ENCODE peak calls at places on chromosomes 7 and 10, in eight cellular contexts. U is COR-L47; M is stomach; G is endothelial cell; J is effector CD4-positive, alpha-beta T cell; V is HTR-8/SVneo; W is CD4-positive, alpha-beta T cell; A is NCI-H2081. H is an unnamed sample.

GRCh38 chr10:102859911-102860310 is 5.9 kb downstream of the BORCS7 start:
- DNase-seq in M (no peak), V (no peak), W (no peak), A (peak; percentile 25), G (no peak), U (no peak), J (no peak), H (no peak)

GRCh38 chr10:113630929-113631533 is 32.8 kb downstream of the NRAP start:
- DNase-seq in U (no peak), W (no peak), J (no peak), G (no peak), A (no peak), V (no peak), M (no peak), H (no peak)

GRCh38 chr7:23022258-23022745 is 8.4 kb upstream of the HYCC1 start:
- DNase-seq in V (no peak), J (no peak), A (no peak), W (no peak), U (no peak), M (no peak), G (no peak), H (peak; percentile 95)

GRCh38 chr7:100965723-100966541 is 3.4 kb upstream of the MUC12 start:
- DNase-seq in W (peak; percentile 63), U (no peak), G (peak; percentile 100), M (peak; percentile 76), V (peak; percentile 77), A (no peak), J (peak; percentile 60), H (peak; percentile 84)

GRCh38 chr7:28078036-28078901 is 102.3 kb downstream of the JAZF1 start:
- DNase-seq in U (peak; percentile 12), V (no peak), W (peak; percentile 18), G (peak; percentile 41), M (peak; percentile 41), J (peak; percentile 32), A (peak; percentile 27), H (peak; percentile 82)

GRCh38 chr7:92781117-92781720 is 55.2 kb downstream of the CDK6 start:
- DNase-seq in M (no peak), G (no peak), U (peak; percentile 54), V (no peak), W (no peak), J (no peak), A (no peak), H (no peak)

GRCh38 chr7:144454-144826 is 47.9 kb upstream of the FAM20C start:
- DNase-seq in A (no peak), V (no peak), U (no peak), M (no peak), G (no peak), W (no peak), J (no peak), H (no peak)

GRCh38 chr10:104109908-104110662 is 11.9 kb upstream of the SFR1 start:
- DNase-seq in G (no peak), M (no peak), A (no peak), W (no peak), V (peak; percentile 9), J (no peak), U (no peak), H (peak; percentile 85)

GRCh38 chr7:44846816-44847508 is 925 bp downstream of the H2AZ2 start:
- DNase-seq in U (no peak), A (no peak), V (no peak), M (no peak), J (no peak), G (no peak), W (no peak), H (no peak)

GRCh38 chr7:71491331-71491730 is 359.4 kb downstream of the GALNT17 start:
- DNase-seq in W (no peak), A (no peak), V (no peak), M (no peak), U (no peak), J (no peak), G (no peak), H (peak; percentile 4)

GRCh38 chr10:69874464-69874863 is 72.8 kb downstream of the COL13A1 start:
- DNase-seq in J (no peak), U (no peak), A (no peak), W (no peak), V (peak; percentile 61), G (no peak), M (no peak), H (peak; percentile 92)

GRCh38 chr7:127154101-127154500 is 98.6 kb downstream of the GRM8 start:
- DNase-seq in M (no peak), A (no peak), V (no peak), U (no peak), W (no peak), J (no peak), G (no peak), H (no peak)

GRCh38 chr7:226281-226882 is 34.0 kb downstream of the FAM20C start:
- DNase-seq in U (no peak), A (no peak), J (no peak), M (peak; percentile 48), G (no peak), V (no peak), W (no peak), H (peak; percentile 35)

H was measured in foreskin fibroblast.